ENCODE peak calls at places on chromosomes 16 and 17, in four cellular contexts. One of them, this sample, is unnamed.

GRCh38 chr17:73397278-73397826 is 85.6 kb upstream of the CDC42EP4 start:
- DNase-seq in HepG2: no peak
- DNase-seq in K562: no peak
- DNase-seq in GM12878: no peak
- DNase-seq in this sample: no peak

GRCh38 chr16:25707982-25708583 is 16.3 kb downstream of the HS3ST4 start:
- DNase-seq in HepG2: peak; percentile 53
- DNase-seq in K562: peak; percentile 50
- DNase-seq in GM12878: no peak
- DNase-seq in this sample: peak; percentile 58

GRCh38 chr16:50519602-50520001 is 28.6 kb upstream of the NKD1 start:
- DNase-seq in GM12878: no peak
- DNase-seq in HepG2: no peak
- DNase-seq in K562: no peak
- DNase-seq in this sample: no peak

GRCh38 chr16:66402591-66403230 is 24.4 kb upstream of the BEAN1 start:
- DNase-seq in K562: no peak
- DNase-seq in GM12878: no peak
- DNase-seq in HepG2: no peak
- DNase-seq in this sample: no peak

GRCh38 chr17:38704645-38705522 is at the start of gene MLLT6:
- DNase-seq in HepG2: peak; percentile 64
- DNase-seq in GM12878: no peak
- DNase-seq in K562: peak; percentile 78
- DNase-seq in this sample: peak; percentile 79

GRCh38 chr16:82584553-82585152 is 42.1 kb upstream of the CDH13 start:
- DNase-seq in GM12878: no peak
- DNase-seq in K562: no peak
- DNase-seq in HepG2: no peak
- DNase-seq in this sample: no peak

GRCh38 chr16:88349903-88350900 is 32.6 kb upstream of the ZNF469 start:
- DNase-seq in GM12878: no peak
- DNase-seq in K562: no peak
- DNase-seq in HepG2: no peak
- DNase-seq in this sample: no peak

GRCh38 chr17:77948690-77949114 is 9.8 kb upstream of the TNRC6C start:
- DNase-seq in HepG2: peak; percentile 53
- DNase-seq in K562: no peak
- DNase-seq in GM12878: no peak
- DNase-seq in this sample: no peak

GRCh38 chr16:5060073-5060641 is 5.6 kb downstream of the C16orf89 start:
- DNase-seq in HepG2: no peak
- DNase-seq in GM12878: no peak
- DNase-seq in K562: peak; percentile 5
- DNase-seq in this sample: no peak

GRCh38 chr17:32426894-32427293 is 17.4 kb upstream of the PSMD11 start:
- DNase-seq in GM12878: no peak
- DNase-seq in K562: no peak
- DNase-seq in HepG2: no peak
- DNase-seq in this sample: no peak

GRCh38 chr17:69773081-69773480 is 301.9 kb upstream of the KCNJ16 start:
- DNase-seq in HepG2: no peak
- DNase-seq in GM12878: no peak
- DNase-seq in K562: no peak
- DNase-seq in this sample: no peak

GRCh38 chr16:81521141-81521626 is 76.6 kb downstream of the CMIP start:
- DNase-seq in K562: peak; percentile 52
- DNase-seq in HepG2: no peak
- DNase-seq in GM12878: no peak
- DNase-seq in this sample: no peak

GRCh38 chr16:87178177-87178863 is 138.9 kb downstream of the C16orf95 start:
- DNase-seq in K562: no peak
- DNase-seq in GM12878: no peak
- DNase-seq in HepG2: no peak
- DNase-seq in this sample: no peak

GRCh38 chr17:1978396-1978962 is 46.7 kb downstream of the RTN4RL1 start:
- DNase-seq in K562: no peak
- DNase-seq in HepG2: no peak
- DNase-seq in GM12878: no peak
- DNase-seq in this sample: no peak

GRCh38 chr16:30644334-30644830 is 6.4 kb upstream of the PRR14 start:
- DNase-seq in K562: no peak
- DNase-seq in GM12878: no peak
- DNase-seq in HepG2: no peak
- DNase-seq in this sample: no peak

GRCh38 chr17:41930009-41930832 is at the start of gene ODAD4:
- DNase-seq in HepG2: peak; percentile 95
- DNase-seq in GM12878: peak; percentile 76
- DNase-seq in K562: peak; percentile 97
- DNase-seq in this sample: peak; percentile 95

GRCh38 chr16:73616186-73616585 is 568.3 kb upstream of the ZFHX3 start:
- DNase-seq in GM12878: no peak
- DNase-seq in K562: peak; percentile 9
- DNase-seq in HepG2: no peak
- DNase-seq in this sample: no peak

GRCh38 chr17:49358638-49359247 is 3.3 kb downstream of the ZNF652 start:
- DNase-seq in HepG2: no peak
- DNase-seq in GM12878: peak; percentile 75
- DNase-seq in K562: no peak
- DNase-seq in this sample: no peak

GRCh38 chr16:50692999-50693781 is at the start of gene NOD2:
- DNase-seq in GM12878: no peak
- DNase-seq in K562: peak; percentile 41
- DNase-seq in HepG2: no peak
- DNase-seq in this sample: peak; percentile 52

GRCh38 chr17:51739245-51739886 is 419.1 kb downstream of the CA10 start:
- DNase-seq in K562: no peak
- DNase-seq in GM12878: no peak
- DNase-seq in HepG2: no peak
- DNase-seq in this sample: no peak

GRCh38 chr16:2091722-2092620 is 43.7 kb downstream of the PKD1 start:
- DNase-seq in HepG2: no peak
- DNase-seq in GM12878: no peak
- DNase-seq in K562: no peak
- DNase-seq in this sample: peak; percentile 50

GRCh38 chr16:2089676-2090480 is 42.1 kb downstream of the TSC2 start:
- DNase-seq in HepG2: no peak
- DNase-seq in K562: no peak
- DNase-seq in GM12878: no peak
- DNase-seq in this sample: no peak

GRCh38 chr16:2090819-2091721 is 43.3 kb downstream of the TSC2 start:
- DNase-seq in K562: peak; percentile 51
- DNase-seq in GM12878: no peak
- DNase-seq in HepG2: no peak
- DNase-seq in this sample: peak; percentile 95

GRCh38 chr16:2088759-2089358 is 41.1 kb downstream of the TSC2 start:
- DNase-seq in GM12878: no peak
- DNase-seq in K562: no peak
- DNase-seq in HepG2: no peak
- DNase-seq in this sample: no peak

GRCh38 chr16:2090481-2090797 is 42.7 kb downstream of the TSC2 start:
- DNase-seq in K562: no peak
- DNase-seq in GM12878: no peak
- DNase-seq in HepG2: no peak
- DNase-seq in this sample: no peak
- TF ChIP-seq CREM in K562: no peak
- TF ChIP-seq CREM in GM12878: no peak
- TF ChIP-seq CREM in HepG2: no peak
- TF ChIP-seq CREM in this sample: no peak

GRCh38 chr16:3112881-3113574 is 642 bp downstream of the ZNF205 start:
- DNase-seq in HepG2: no peak
- DNase-seq in K562: no peak
- DNase-seq in GM12878: no peak
- DNase-seq in this sample: no peak

GRCh38 chr16:3118204-3118790 is 5.9 kb downstream of the ZNF205 start:
- DNase-seq in GM12878: no peak
- DNase-seq in HepG2: no peak
- DNase-seq in K562: no peak
- DNase-seq in this sample: no peak

GRCh38 chr16:3115011-3115410 is 2.6 kb downstream of the ZNF205 start:
- DNase-seq in GM12878: no peak
- DNase-seq in K562: no peak
- DNase-seq in HepG2: no peak
- DNase-seq in this sample: no peak

GRCh38 chr16:3113765-3114479 is 1.5 kb downstream of the ZNF205 start:
- DNase-seq in HepG2: no peak
- DNase-seq in GM12878: no peak
- DNase-seq in K562: peak; percentile 57
- DNase-seq in this sample: no peak

GRCh38 chr16:3115561-3115960 is 3.2 kb downstream of the ZNF205 start:
- DNase-seq in HepG2: no peak
- DNase-seq in GM12878: no peak
- DNase-seq in K562: no peak
- DNase-seq in this sample: peak; percentile 71
- TF ChIP-seq CREM in HepG2: no peak
- TF ChIP-seq CREM in GM12878: no peak
- TF ChIP-seq CREM in K562: no peak
- TF ChIP-seq CREM in this sample: no peak

GRCh38 chr16:24054649-24055560 is 201.2 kb upstream of the CACNG3 start:
- DNase-seq in K562: no peak
- DNase-seq in GM12878: no peak
- DNase-seq in HepG2: no peak
- DNase-seq in this sample: peak; percentile 46
- TF ChIP-seq CREM in K562: no peak
- TF ChIP-seq CREM in GM12878: no peak
- TF ChIP-seq CREM in HepG2: no peak
- TF ChIP-seq CREM in this sample: no peak

GRCh38 chr17:46777943-46778915 is 40.3 kb downstream of the WNT3 start:
- DNase-seq in K562: peak; percentile 55
- DNase-seq in HepG2: peak; percentile 53
- DNase-seq in GM12878: no peak
- DNase-seq in this sample: no peak

GRCh38 chr17:46783031-46783593 is 35.4 kb downstream of the WNT3 start:
- DNase-seq in HepG2: peak; percentile 58
- DNase-seq in K562: no peak
- DNase-seq in GM12878: no peak
- DNase-seq in this sample: no peak

GRCh38 chr17:46780003-46780373 is 38.5 kb downstream of the WNT3 start:
- DNase-seq in HepG2: no peak
- DNase-seq in GM12878: no peak
- DNase-seq in K562: no peak
- DNase-seq in this sample: no peak

GRCh38 chr17:46785696-46786095 is 32.8 kb downstream of the WNT3 start:
- DNase-seq in HepG2: no peak
- DNase-seq in K562: no peak
- DNase-seq in GM12878: no peak
- DNase-seq in this sample: no peak

DNA sequence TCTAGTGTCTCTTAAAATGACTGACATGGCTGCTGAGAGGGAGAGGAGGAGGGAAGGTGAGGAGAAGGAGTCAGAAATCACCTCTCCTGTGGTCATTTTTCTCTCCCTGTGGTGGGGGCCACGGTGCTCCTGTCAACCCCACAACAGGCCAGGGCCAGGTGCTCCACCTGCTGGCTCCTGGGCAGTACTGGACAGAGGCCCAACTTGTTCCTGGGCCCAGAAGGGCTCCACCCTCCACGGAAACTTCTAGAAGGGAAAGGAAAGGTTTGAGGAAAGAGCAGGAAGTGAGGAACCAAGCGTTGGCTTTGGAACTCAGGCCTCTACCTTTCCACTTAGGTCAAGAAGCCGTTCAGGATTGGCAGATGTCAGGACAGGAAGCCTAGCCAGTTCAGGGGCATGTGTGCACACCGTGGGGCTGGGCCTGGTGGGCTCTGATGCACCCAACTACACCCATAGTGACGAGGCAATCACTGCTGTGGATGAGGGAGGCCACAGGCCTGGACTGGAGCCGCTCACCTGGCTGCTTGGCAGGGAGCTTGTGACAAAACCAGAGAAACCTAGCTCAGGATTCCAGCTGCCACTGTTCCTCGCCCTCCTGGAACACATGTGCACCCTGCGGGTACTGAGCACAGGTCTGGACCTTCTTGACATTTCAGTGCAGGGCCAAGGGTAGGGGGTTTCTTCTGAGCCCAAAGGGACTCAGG is 36.1 kb downstream of the WNT3 start:
- DNase-seq in K562: peak; percentile 84
- DNase-seq in HepG2: peak; percentile 62
- DNase-seq in GM12878: no peak
- DNase-seq in this sample: peak; percentile 75
- TF ChIP-seq CREM in K562: peak; percentile 18
- TF ChIP-seq CREM in HepG2: no peak
- TF ChIP-seq CREM in GM12878: no peak
- TF ChIP-seq CREM in this sample: no peak

DNA sequence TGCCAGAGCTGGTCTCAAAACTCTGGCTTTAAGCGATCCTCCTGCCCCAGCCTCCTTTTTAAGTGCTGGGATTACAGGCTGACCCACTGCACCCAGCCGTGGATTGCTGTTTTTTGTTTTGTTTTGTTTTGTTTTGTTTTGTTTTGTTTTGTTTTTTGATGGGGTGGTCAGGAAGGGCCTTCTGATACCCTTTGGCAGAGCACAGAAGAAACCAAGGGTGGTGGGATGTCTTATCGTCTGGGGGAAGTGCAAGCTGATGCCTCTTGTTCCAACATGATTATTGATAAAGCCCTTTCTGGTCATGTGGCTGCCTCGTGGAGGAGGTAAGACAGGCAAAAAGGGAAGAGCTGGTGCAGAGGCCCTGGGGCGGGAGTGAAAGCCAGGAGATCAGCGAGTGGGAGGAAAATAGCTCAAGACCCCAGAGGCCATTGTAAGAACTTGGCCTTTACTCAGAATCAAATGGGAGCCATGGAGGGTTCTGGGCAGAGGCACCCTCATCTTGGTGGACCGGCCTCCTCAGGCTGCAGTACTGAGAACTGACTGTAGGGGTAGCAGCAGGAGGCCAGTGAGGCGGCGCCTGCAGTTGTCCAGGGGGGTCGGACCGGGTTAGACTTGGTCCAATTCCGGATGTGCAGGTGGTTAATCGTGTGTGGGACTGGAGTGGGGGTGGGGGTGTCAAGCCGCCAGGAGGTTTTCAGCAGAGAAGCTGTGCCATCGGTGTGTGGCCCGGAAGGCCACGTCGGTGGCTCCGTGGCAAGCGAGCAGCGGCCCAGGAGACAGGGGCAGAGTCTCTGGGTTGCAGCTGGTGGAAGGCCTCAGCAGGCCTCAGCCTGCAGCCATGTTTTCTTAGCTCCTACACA is 84.4 kb upstream of the GSE1 start:
- DNase-seq in HepG2: no peak
- DNase-seq in GM12878: no peak
- DNase-seq in K562: peak; percentile 86
- DNase-seq in this sample: no peak
- TF ChIP-seq CREM in HepG2: no peak
- TF ChIP-seq CREM in GM12878: no peak
- TF ChIP-seq CREM in K562: no peak
- TF ChIP-seq CREM in this sample: no peak

GRCh38 chr16:3645504-3646347 is 8.8 kb upstream of the DNASE1 start:
- DNase-seq in K562: peak; percentile 20
- DNase-seq in HepG2: no peak
- DNase-seq in GM12878: no peak
- DNase-seq in this sample: peak; percentile 76
- TF ChIP-seq CREM in K562: no peak
- TF ChIP-seq CREM in HepG2: no peak
- TF ChIP-seq CREM in GM12878: no peak
- TF ChIP-seq CREM in this sample: no peak